ENCODE peak calls at places on chromosomes 13 and 19, in six cellular contexts. J is NCI-H187, L is AG04449, Z is immature natural killer cell, S is foreskin fibroblast, O is T-helper 1 cell. G is an unnamed sample.

GRCh38 chr19:16363852-16364230 is 39.2 kb downstream of the KLF2 start:
- DNase-seq in J (no peak), L (no peak), Z (no peak), S (no peak), O (no peak), G (no peak)

GRCh38 chr19:38685666-38686529 is 38.4 kb downstream of the ACTN4 start:
- DNase-seq in J (no peak), L (no peak), Z (no peak), S (no peak), O (no peak), G (no peak)

GRCh38 chr13:37131092-37131491 is 25.6 kb upstream of the CSNK1A1L start:
- DNase-seq in J (no peak), L (no peak), Z (no peak), S (no peak), O (no peak), G (no peak)

GRCh38 chr13:109744512-109745051 is 41.8 kb downstream of the IRS2 start:
- DNase-seq in J (peak), L (no peak), Z (no peak), S (peak), O (no peak), G (no peak)

GRCh38 chr19:4058696-4059492 is 7.8 kb downstream of the ZBTB7A start:
- DNase-seq in J (no peak), L (no peak), Z (no peak), S (no peak), O (no peak), G (no peak)

GRCh38 chr13:113216165-113217056 is 7.0 kb downstream of the CUL4A start:
- DNase-seq in J (peak), L (no peak), Z (no peak), S (peak), O (no peak), G (no peak)

GRCh38 chr13:94550030-94550738 is 45.8 kb downstream of the TGDS start:
- DNase-seq in J (peak), L (no peak), Z (no peak), S (peak), O (no peak), G (no peak)

GRCh38 chr19:39829702-39830275 is 4.2 kb downstream of the DYRK1B start:
- DNase-seq in J (no peak), L (no peak), Z (no peak), S (no peak), O (no peak), G (no peak)

GRCh38 chr13:37168151-37168550 is 62.7 kb upstream of the CSNK1A1L start:
- DNase-seq in J (no peak), L (no peak), Z (no peak), S (peak), O (no peak), G (no peak)

GRCh38 chr13:97067342-97067895 is 73.1 kb upstream of the OXGR1 start:
- DNase-seq in J (no peak), L (no peak), Z (no peak), S (peak), O (no peak), G (no peak)